ENCODE peak calls at places on chromosomes 1 and 21, in six cellular contexts. F is breast epithelium, Z is PC-3, D is mesothelial cell of epicardium, A is adrenal gland, G is OCI-LY7. E is an unnamed sample.

GRCh38 chr1:206472886-206473285 is 2.6 kb downstream of the IKBKE start:
- DNase-seq in Z (no peak), F (no peak), G (no peak), D (no peak), A (no peak), E (no peak)

GRCh38 chr1:225882699-225883615 is 777 bp upstream of the TMEM63A start:
- DNase-seq in F (no peak), Z (peak), D (peak), A (peak), G (no peak), E (peak)

GRCh38 chr1:33709780-33710713 is 153.8 kb upstream of the HMGB4 start:
- DNase-seq in Z (no peak), A (no peak), G (no peak), D (no peak), F (no peak), E (no peak)

GRCh38 chr1:160866861-160867260 is 4.2 kb upstream of the CD244 start:
- DNase-seq in A (no peak), G (no peak), F (no peak), Z (no peak), D (no peak), E (no peak)

GRCh38 chr1:70075751-70076150 is 129.6 kb downstream of the LRRC40 start:
- DNase-seq in A (no peak), D (no peak), Z (no peak), G (no peak), F (no peak), E (no peak)

GRCh38 chr1:26164036-26164927 is 4.5 kb downstream of the C1orf232 start:
- DNase-seq in A (no peak), Z (peak), D (peak), F (no peak), G (peak), E (peak)

GRCh38 chr1:239718571-239718970 is 332.2 kb downstream of the CHRM3 start:
- DNase-seq in G (no peak), Z (no peak), D (no peak), A (no peak), F (no peak), E (no peak)

GRCh38 chr1:14590781-14591180 is 7.7 kb upstream of the KAZN start:
- DNase-seq in Z (no peak), G (no peak), D (no peak), F (no peak), A (no peak), E (no peak)

GRCh38 chr1:9293512-9294439 is 1.1 kb downstream of the SPSB1 start:
- DNase-seq in A (no peak), F (no peak), D (no peak), Z (peak), G (peak), E (no peak)

GRCh38 chr1:21149862-21150432 is 26.8 kb downstream of the EIF4G3 start:
- DNase-seq in D (no peak), Z (peak), A (no peak), F (no peak), G (no peak), E (peak)

GRCh38 chr1:75632350-75632949 is 21.5 kb upstream of the SLC44A5 start:
- DNase-seq in A (no peak), D (no peak), G (peak), F (no peak), Z (peak), E (no peak)

GRCh38 chr1:55310517-55310927 is 95.4 kb upstream of the USP24 start:
- DNase-seq in G (no peak), F (no peak), D (no peak), Z (peak), A (no peak), E (no peak)

GRCh38 chr1:40630488-40631223 is 34.8 kb downstream of the RIMS3 start:
- DNase-seq in G (peak), Z (peak), F (no peak), D (no peak), A (peak), E (no peak)

GRCh38 chr1:41794031-41794430 is 124.7 kb downstream of the HIVEP3 start:
- DNase-seq in G (no peak), D (no peak), A (no peak), F (no peak), Z (no peak), E (no peak)

GRCh38 chr1:43165765-43166164 is 6.3 kb downstream of the EBNA1BP2 start:
- DNase-seq in A (no peak), Z (no peak), F (no peak), G (no peak), D (no peak), E (no peak)

GRCh38 chr1:193700710-193701355 is 514.4 kb upstream of the B3GALT2 start:
- DNase-seq in D (no peak), F (no peak), Z (peak), A (no peak), G (no peak), E (no peak)

GRCh38 chr1:53878492-53879105 is 11.0 kb downstream of the YIPF1 start:
- DNase-seq in G (peak), F (no peak), D (no peak), A (peak), Z (peak), E (no peak)
- TF ChIP-seq CTCF in G (peak), F (no peak), D (peak), A (peak), Z (peak), E (peak)

DNA sequence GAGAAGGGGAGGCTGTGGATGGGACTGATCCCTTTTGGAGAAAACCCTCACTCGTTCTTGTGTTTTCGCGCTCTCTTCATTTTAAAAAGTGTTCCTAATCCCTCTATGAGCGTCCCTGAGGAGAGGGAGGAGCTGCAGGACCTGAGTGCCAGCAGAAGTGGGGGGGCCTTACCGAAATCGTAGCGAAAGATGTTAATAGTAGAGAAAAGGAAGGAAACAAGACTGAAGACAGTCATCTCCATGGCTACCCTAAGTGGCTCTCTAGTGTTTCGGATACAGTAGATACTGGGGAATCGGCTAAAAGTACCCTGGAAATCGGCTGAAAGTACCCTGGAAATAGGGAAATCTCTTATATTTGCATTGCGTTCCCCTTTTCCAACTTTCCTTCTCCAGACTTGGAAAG is 338 bp upstream of the DSTYK start:
- DNase-seq in Z (no peak), G (no peak), F (no peak), D (no peak), A (no peak), E (no peak)
- TF ChIP-seq CTCF in Z (no peak), G (no peak), F (no peak), D (no peak), A (no peak), E (no peak)

GRCh38 chr21:41593051-41593783 is 85.3 kb upstream of the TMPRSS2 start:
- DNase-seq in Z (no peak), A (peak), F (no peak), G (no peak), D (no peak), E (no peak)

GRCh38 chr21:41585199-41585994 is 77.4 kb upstream of the TMPRSS2 start:
- DNase-seq in Z (no peak), D (no peak), F (peak), G (no peak), A (peak), E (no peak)

GRCh38 chr21:41584603-41585176 is 76.7 kb upstream of the TMPRSS2 start:
- DNase-seq in D (no peak), G (no peak), F (peak), Z (no peak), A (peak), E (no peak)

GRCh38 chr21:41589620-41590175 is 81.7 kb upstream of the TMPRSS2 start:
- DNase-seq in G (no peak), Z (no peak), D (no peak), F (peak), A (peak), E (no peak)

GRCh38 chr21:41589131-41589530 is 81.2 kb upstream of the TMPRSS2 start:
- DNase-seq in D (no peak), A (peak), G (peak), Z (no peak), F (no peak), E (no peak)
- TF ChIP-seq CTCF in D (no peak), A (no peak), G (peak), Z (peak), F (no peak), E (no peak)

GRCh38 chr1:203166192-203166940 is 9.3 kb downstream of the MYBPH start:
- DNase-seq in Z (peak), D (no peak), A (no peak), G (peak), F (no peak), E (no peak)
- TF ChIP-seq CTCF in Z (peak), D (no peak), A (no peak), G (peak), F (no peak), E (no peak)

E was measured in heart right ventricle.